ENCODE peak calls at places on chromosomes 4 and X, in ten cellular contexts. J is H7; F is keratinocyte; P is pulmonary artery endothelial cell; C is left lung; V is EH; I is CD4-positive, alpha-beta T cell; N is NK-92 treated with Interleukin-12 subunit alpha and Interleukin-12 subunit beta, amount 100 ng/mL, for 24 hours; H is stimulated activated CD4-positive, alpha-beta T cell treated with anti-CD3 and anti-CD28 coated beads, Interleukin-2, amount 100 ng/mL, for 48 hours; K is left colon. U is an unnamed sample.

GRCh38 chr4:187090401-187090800 is 366.7 kb upstream of the FAT1 start:
- DNase-seq in J (no peak), F (no peak), P (no peak), C (no peak), V (peak), I (no peak), N (no peak), H (no peak), K (no peak), U (no peak)

GRCh38 chr4:59671037-59671436 is 1529.1 kb upstream of the ADGRL3 start:
- DNase-seq in J (no peak), F (no peak), P (no peak), C (no peak), V (no peak), I (no peak), N (no peak), H (no peak), K (no peak), U (no peak)

GRCh38 chrX:1582686-1583437 is 8.5 kb upstream of the AKAP17A start:
- DNase-seq in J (no peak), F (no peak), P (no peak), C (no peak), V (peak), I (peak), N (peak), H (peak), K (no peak), U (no peak)

GRCh38 chrX:51608071-51608470 is 10.6 kb downstream of the CENPVL3 start:
- DNase-seq in J (no peak), F (no peak), P (no peak), C (no peak), V (peak), I (no peak), N (peak), H (no peak), K (no peak), U (no peak)

GRCh38 chrX:9678215-9678980 is 87.2 kb downstream of the GPR143 start:
- DNase-seq in J (no peak), F (no peak), P (no peak), C (no peak), V (no peak), I (no peak), N (no peak), H (no peak), K (no peak), U (no peak)

GRCh38 chr4:2667428-2667827 is 88.7 kb downstream of the TNIP2 start:
- DNase-seq in J (no peak), F (no peak), P (no peak), C (no peak), V (no peak), I (no peak), N (no peak), H (no peak), K (no peak), U (no peak)

GRCh38 chr4:73751166-73751565 is 10.8 kb downstream of the CXCL8 start:
- DNase-seq in J (no peak), F (no peak), P (no peak), C (no peak), V (no peak), I (no peak), N (no peak), H (no peak), K (no peak), U (no peak)

GRCh38 chrX:153873282-153874090 is 12.5 kb downstream of the L1CAM start:
- DNase-seq in J (peak), F (no peak), P (no peak), C (no peak), V (no peak), I (no peak), N (no peak), H (no peak), K (no peak), U (no peak)

GRCh38 chrX:46758163-46758955 is 559 bp downstream of the SLC9A7 start:
- DNase-seq in J (peak), F (no peak), P (no peak), C (no peak), V (peak), I (no peak), N (no peak), H (peak), K (no peak), U (no peak)

GRCh38 chr4:176883681-176884418 is 91.1 kb upstream of the VEGFC start:
- DNase-seq in J (no peak), F (no peak), P (no peak), C (no peak), V (peak), I (no peak), N (no peak), H (no peak), K (no peak), U (no peak)

GRCh38 chr4:384311-385010 is 46.8 kb downstream of the ZNF141 start:
- DNase-seq in J (no peak), F (no peak), P (no peak), C (no peak), V (no peak), I (no peak), N (no peak), H (no peak), K (no peak), U (no peak)